ENCODE peak calls at places on chromosomes 7 and 10, in ten cellular contexts. I is sigmoid colon, R is upper lobe of left lung, F is prostate gland, H is esophagus muscularis mucosa, C is GM12878, N is HepG2, B is stomach, S is breast epithelium, M is spleen. Z is an unnamed sample.

GRCh38 chr7:147759327-147759943 is 831.1 kb upstream of the C7orf33 start:
- DNase-seq in I (no peak), R (no peak), F (no peak), H (no peak), C (no peak), N (no peak), B (no peak), S (no peak), M (no peak), Z (no peak)

GRCh38 chr10:118106426-118106825 is 59.7 kb upstream of the RAB11FIP2 start:
- DNase-seq in I (no peak), R (no peak), F (no peak), H (no peak), C (no peak), N (peak; percentile 20), B (no peak), S (no peak), M (no peak), Z (no peak)

GRCh38 chr10:107666214-107666613 is 501.7 kb upstream of the SORCS1 start:
- DNase-seq in I (no peak), R (no peak), F (no peak), H (no peak), C (no peak), N (no peak), B (no peak), S (no peak), M (no peak), Z (no peak)

GRCh38 chr10:25666276-25666675 is 267.8 kb upstream of the MYO3A start:
- DNase-seq in I (no peak), R (no peak), F (no peak), H (no peak), C (no peak), N (no peak), B (no peak), S (no peak), M (no peak), Z (no peak)

GRCh38 chr7:35333265-35333664 is 79.4 kb upstream of the TBX20 start:
- DNase-seq in I (no peak), R (no peak), F (no peak), H (peak; percentile 57), C (no peak), N (no peak), B (no peak), S (no peak), M (no peak), Z (no peak)

GRCh38 chr10:15725603-15726002 is 5.9 kb upstream of the ITGA8 start:
- DNase-seq in I (no peak), R (no peak), F (peak; percentile 29), H (peak; percentile 37), C (no peak), N (peak; percentile 39), B (no peak), S (no peak), M (no peak), Z (peak; percentile 12)

GRCh38 chr7:95906871-95907270 is 134.5 kb downstream of the DYNC1I1 start:
- DNase-seq in I (no peak), R (no peak), F (no peak), H (peak; percentile 47), C (no peak), N (no peak), B (no peak), S (no peak), M (no peak), Z (no peak)

GRCh38 chr10:6473430-6473829 is 106.6 kb downstream of the PRKCQ start:
- DNase-seq in I (no peak), R (no peak), F (no peak), H (no peak), C (no peak), N (no peak), B (no peak), S (no peak), M (no peak), Z (peak; percentile 9)

GRCh38 chr7:154837087-154837486 is 165.8 kb downstream of the PAXIP1 start:
- DNase-seq in I (no peak), R (no peak), F (no peak), H (no peak), C (no peak), N (no peak), B (no peak), S (no peak), M (no peak), Z (no peak)

GRCh38 chr7:154837622-154838021 is 165.3 kb downstream of the PAXIP1 start:
- DNase-seq in I (no peak), R (no peak), F (no peak), H (no peak), C (peak; percentile 52), N (no peak), B (no peak), S (no peak), M (no peak), Z (no peak)

GRCh38 chr7:154832557-154833138 is 170.3 kb downstream of the PAXIP1 start:
- DNase-seq in I (no peak), R (no peak), F (no peak), H (no peak), C (no peak), N (peak; percentile 38), B (peak; percentile 49), S (no peak), M (no peak), Z (peak; percentile 46)

GRCh38 chr7:154835924-154836529 is 166.9 kb downstream of the PAXIP1 start:
- DNase-seq in I (no peak), R (no peak), F (no peak), H (no peak), C (no peak), N (no peak), B (no peak), S (no peak), M (no peak), Z (no peak)

GRCh38 chr7:154833839-154834238 is 169.1 kb downstream of the PAXIP1 start:
- DNase-seq in I (no peak), R (no peak), F (no peak), H (no peak), C (no peak), N (no peak), B (no peak), S (no peak), M (no peak), Z (no peak)
- H3K27me3 ChIP-seq in I (no peaks in the 10 kb centered on the region), R (no peaks in the 10 kb centered on the region), F (no peaks in the 10 kb centered on the region), H (no peaks in the 10 kb centered on the region), C (no peaks in the 10 kb centered on the region), N (peaks cover 35% of the 10 kb centered on the region), B (no peaks in the 10 kb centered on the region), S (no peaks in the 10 kb centered on the region), M (no peaks in the 10 kb centered on the region), Z (no peaks in the 10 kb centered on the region)

DNA sequence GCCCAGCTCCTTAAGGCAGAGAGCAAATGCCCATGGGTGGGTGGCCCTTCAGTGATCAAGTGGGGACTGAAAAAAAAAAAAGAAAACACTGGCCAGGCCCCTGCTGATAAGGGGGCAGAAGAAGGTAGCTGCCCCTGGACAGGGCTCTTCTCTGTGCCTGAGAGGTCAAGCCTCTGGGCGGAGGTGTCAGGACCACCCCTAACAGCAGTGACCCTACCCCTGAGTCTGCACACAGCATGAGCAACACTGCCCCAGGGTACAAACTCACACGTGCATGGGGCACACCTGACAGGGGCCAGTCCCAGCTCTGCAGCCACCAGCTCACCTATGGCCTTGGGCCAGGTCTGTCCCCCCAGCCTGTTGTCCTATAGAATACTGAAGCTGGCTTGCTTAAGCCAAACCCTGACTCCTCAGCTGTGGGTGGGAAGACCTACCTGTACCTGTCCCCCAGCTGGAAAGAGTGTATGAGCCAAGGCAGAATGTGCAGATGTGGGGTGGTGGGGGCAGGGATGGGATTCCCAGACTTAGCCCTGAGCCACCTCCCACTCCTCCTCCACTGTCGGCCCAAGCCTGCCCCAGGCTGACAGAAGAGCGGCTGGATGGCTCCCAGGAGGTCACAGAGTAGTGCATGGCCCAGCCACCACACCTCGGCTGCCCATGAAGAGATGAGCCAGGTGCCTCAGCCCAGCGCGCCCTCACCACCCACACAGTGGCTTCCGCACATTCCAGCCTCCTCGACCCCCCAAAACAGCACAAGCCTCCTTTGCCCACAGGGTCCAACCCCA is 23.7 kb downstream of the KCNH2 start:
- DNase-seq in I (peak; percentile 69), R (no peak), F (no peak), H (no peak), C (no peak), N (no peak), B (no peak), S (no peak), M (no peak), Z (no peak)
- TF ChIP-seq POLR2A in I (no peak), R (no peak), F (no peak), H (no peak), C (no peak), N (no peak), B (no peak), S (no peak), M (no peak), Z (no peak)

GRCh38 chr10:88852327-88852726 is 683 bp upstream of the ANKRD22 start:
- DNase-seq in I (no peak), R (no peak), F (no peak), H (no peak), C (no peak), N (no peak), B (peak; percentile 34), S (no peak), M (no peak), Z (no peak)

GRCh38 chr10:88853155-88853554 is 1.5 kb upstream of the ANKRD22 start:
- DNase-seq in I (no peak), R (no peak), F (no peak), H (no peak), C (no peak), N (no peak), B (no peak), S (no peak), M (no peak), Z (no peak)

GRCh38 chr10:88850712-88851111 is 932 bp downstream of the ANKRD22 start:
- DNase-seq in I (no peak), R (no peak), F (no peak), H (no peak), C (no peak), N (no peak), B (no peak), S (no peak), M (no peak), Z (no peak)

GRCh38 chr10:88849224-88849623 is 2.4 kb downstream of the ANKRD22 start:
- DNase-seq in I (no peak), R (no peak), F (no peak), H (no peak), C (no peak), N (no peak), B (no peak), S (no peak), M (no peak), Z (no peak)

DNA sequence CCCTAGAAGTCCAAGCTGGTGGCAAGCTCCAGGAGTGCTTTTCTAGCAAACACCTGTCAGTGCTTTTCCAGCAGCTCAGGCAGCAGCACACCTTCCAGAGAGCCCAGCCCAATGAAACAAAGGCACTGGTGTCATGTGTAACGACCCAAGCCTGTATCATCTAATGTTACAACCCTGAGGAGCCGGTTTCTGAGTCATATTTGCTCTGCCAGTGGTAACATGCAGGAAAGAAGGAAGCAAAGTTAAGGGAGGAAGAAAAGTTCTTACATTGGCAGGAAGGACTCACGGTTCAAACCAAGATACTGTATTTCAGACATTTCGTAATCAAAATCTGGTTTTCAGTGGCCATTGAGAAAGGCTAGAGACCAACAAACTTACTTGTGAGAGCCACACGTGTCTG is at the start of gene ANKRD22:
- DNase-seq in I (no peak), R (peak; percentile 87), F (peak; percentile 93), H (no peak), C (no peak), N (no peak), B (peak; percentile 85), S (peak; percentile 56), M (no peak), Z (peak; percentile 86)
- TF ChIP-seq POLR2AphosphoS5 in I (no peak), R (peak; percentile 22), F (peak; percentile 96), H (no peak), C (no peak), N (no peak), B (peak; percentile 85), S (peak; percentile 38), M (no peak), Z (peak; percentile 68)

GRCh38 chr10:100747061-100747825 is 1.9 kb downstream of the PAX2 start:
- DNase-seq in I (peak; percentile 17), R (no peak), F (no peak), H (no peak), C (no peak), N (no peak), B (no peak), S (no peak), M (no peak), Z (no peak)
- H3K27me3 ChIP-seq in I (peaks cover 100% of the 10 kb centered on the region), R (peaks cover 89% of the 10 kb centered on the region), F (peaks cover 70% of the 10 kb centered on the region), H (peaks cover 93% of the 10 kb centered on the region), C (peaks cover 43% of the 10 kb centered on the region), N (peaks cover 94% of the 10 kb centered on the region), B (peaks cover 99% of the 10 kb centered on the region), S (peaks cover 100% of the 10 kb centered on the region), M (peaks cover 100% of the 10 kb centered on the region), Z (peaks cover 100% of the 10 kb centered on the region)